ENCODE peak calls at places on chromosomes 13 and 19, in six cellular contexts. P, N, H, M, J and G are unnamed samples. For H3K36me3, the result is how much of the 10 kb centered on the place peaks cover.

GRCh38 chr19:17312481-17313113 is 3.2 kb downstream of the DDA1 start:
- DNase-seq in P (no peak), N (no peak), H (no peak), M (no peak), J (no peak), G (no peak)

GRCh38 chr13:36124236-36124822 is 6.9 kb downstream of the DCLK1 start:
- DNase-seq in P (no peak), N (no peak), H (no peak), M (no peak), J (no peak), G (no peak)

GRCh38 chr13:78139765-78140164 is 221.1 kb upstream of the EDNRB start:
- DNase-seq in P (no peak), N (no peak), H (no peak), M (no peak), J (no peak), G (no peak)

GRCh38 chr13:33953203-33953602 is 135.3 kb downstream of the RFC3 start:
- DNase-seq in P (no peak), N (no peak), H (no peak), M (no peak), J (no peak), G (no peak)

GRCh38 chr13:101706651-101707050 is 254.2 kb downstream of the ITGBL1 start:
- DNase-seq in P (no peak), N (no peak), H (no peak), M (no peak), J (no peak), G (no peak)

GRCh38 chr13:101406787-101407186 is 9.5 kb downstream of the NALCN start:
- DNase-seq in P (no peak), N (no peak), H (no peak), M (no peak), J (no peak), G (no peak)

GRCh38 chr13:75299913-75300862 is 181.8 kb downstream of the TBC1D4 start:
- DNase-seq in P (no peak), N (no peak), H (no peak), M (no peak), J (no peak), G (no peak)

GRCh38 chr19:27774337-27774736 is 1438.6 kb downstream of the UQCRFS1 start:
- DNase-seq in P (no peak), N (peak), H (no peak), M (no peak), J (no peak), G (no peak)

GRCh38 chr19:10086032-10086903 is at the start of gene SHFL:
- DNase-seq in P (peak), N (peak), H (no peak), M (peak), J (peak), G (peak)

GRCh38 chr13:48138270-48138669 is 43.4 kb upstream of the MED4 start:
- DNase-seq in P (no peak), N (no peak), H (no peak), M (no peak), J (no peak), G (no peak)

GRCh38 chr19:7512400-7512851 is 3.5 kb upstream of the ZNF358 start:
- DNase-seq in P (no peak), N (no peak), H (no peak), M (no peak), J (no peak), G (no peak)

GRCh38 chr19:48041877-48042580 is 1.9 kb downstream of the CABP5 start:
- DNase-seq in P (no peak), N (no peak), H (no peak), M (no peak), J (no peak), G (no peak)

GRCh38 chr13:51315658-51316057 is 23.8 kb upstream of the SERPINE3 start:
- DNase-seq in P (no peak), N (no peak), H (no peak), M (no peak), J (no peak), G (no peak)

GRCh38 chr13:26468203-26468602 is 89.3 kb upstream of the WASF3 start:
- DNase-seq in P (no peak), N (no peak), H (no peak), M (peak), J (no peak), G (no peak)

GRCh38 chr13:106155411-106155810 is 380.1 kb downstream of the EFNB2 start:
- DNase-seq in P (no peak), N (no peak), H (no peak), M (no peak), J (no peak), G (no peak)

GRCh38 chr13:106156468-106156867 is 379.0 kb downstream of the EFNB2 start:
- DNase-seq in P (no peak), N (no peak), H (peak), M (peak), J (no peak), G (no peak)

GRCh38 chr13:99086869-99087129 is 108.9 kb upstream of the DOCK9 start:
- DNase-seq in P (peak), N (no peak), H (no peak), M (no peak), J (no peak), G (no peak)

GRCh38 chr13:50460366-50460765 is 383.1 kb downstream of the DLEU7 start:
- DNase-seq in P (no peak), N (peak), H (no peak), M (no peak), J (no peak), G (no peak)

DNA sequence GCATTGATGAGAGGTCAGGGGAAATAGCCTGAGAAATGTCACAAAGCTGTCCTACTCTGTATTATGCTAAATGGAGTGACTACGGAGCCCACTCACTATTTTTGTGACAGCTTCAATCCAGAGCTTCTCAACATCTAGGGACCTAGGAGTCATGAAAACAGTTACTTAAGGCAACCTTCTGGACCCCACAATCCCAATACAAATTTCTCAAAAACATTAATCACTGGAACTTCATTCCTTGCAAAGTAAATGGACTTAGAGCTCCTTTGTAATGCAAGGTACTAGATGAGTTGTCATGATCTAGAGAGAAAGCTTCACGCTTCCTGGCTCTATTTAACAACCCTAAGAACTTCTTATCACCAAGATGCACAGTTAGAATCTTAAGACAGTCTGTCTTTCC is 2.6 kb upstream of the RAP2A start:
- DNase-seq in P (no peak), N (no peak), H (no peak), M (no peak), J (no peak), G (no peak)
- H3K4me3 ChIP-seq in P (no peak), N (peak), H (no peak), M (peak), J (no peak), G (no peak)

GRCh38 chr19:2188708-2189385 is 25.1 kb downstream of the DOT1L start:
- DNase-seq in P (no peak), N (no peak), H (no peak), M (no peak), J (no peak), G (no peak)

GRCh38 chr19:2192862-2193261 is 29.1 kb downstream of the DOT1L start:
- DNase-seq in P (no peak), N (no peak), H (no peak), M (no peak), J (no peak), G (no peak)

GRCh38 chr19:2189880-2190279 is 26.1 kb downstream of the DOT1L start:
- DNase-seq in P (no peak), N (no peak), H (no peak), M (no peak), J (no peak), G (no peak)

GRCh38 chr19:2191456-2191931 is 27.8 kb downstream of the DOT1L start:
- DNase-seq in P (no peak), N (no peak), H (no peak), M (no peak), J (no peak), G (no peak)

DNA sequence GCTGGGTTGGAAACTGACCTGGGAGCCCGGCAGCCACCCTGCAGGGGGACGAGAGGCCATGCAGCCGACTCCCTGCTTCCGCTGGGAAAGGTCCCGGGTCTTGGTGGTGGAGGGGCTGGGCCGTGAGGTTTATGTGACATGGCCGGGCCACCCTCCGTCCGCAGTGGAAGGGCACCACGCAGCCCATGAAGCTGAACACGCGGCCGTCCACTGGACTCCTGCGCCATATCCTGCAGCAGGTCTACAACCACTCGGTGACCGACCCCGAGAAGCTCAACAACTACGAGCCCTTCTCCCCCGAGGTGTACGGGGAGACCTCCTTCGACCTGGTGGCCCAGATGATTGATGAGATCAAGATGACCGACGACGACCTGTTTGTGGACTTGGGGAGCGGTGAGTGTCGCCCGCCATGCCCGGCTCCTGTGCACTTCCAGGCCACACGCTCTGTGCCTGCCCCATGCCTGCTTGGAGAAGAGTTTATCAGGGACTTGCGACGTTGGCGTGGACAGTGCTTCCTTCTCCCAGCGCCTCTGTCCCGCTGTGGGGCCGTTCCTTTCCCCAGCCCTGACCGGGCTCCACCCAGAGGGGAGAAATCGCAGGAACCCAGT is 27.2 kb downstream of the DOT1L start:
- DNase-seq in P (no peak), N (no peak), H (no peak), M (no peak), J (no peak), G (no peak)
- H3K36me3 ChIP-seq in P (under half), N (under half), H (half or more), M (under half), J (under half), G (half or more)

GRCh38 chr19:294819-295686 is 3.9 kb upstream of the PLPP2 start:
- DNase-seq in P (peak), N (peak), H (no peak), M (peak), J (no peak), G (no peak)
- H3K4me3 ChIP-seq in P (no peak), N (no peak), H (no peak), M (no peak), J (no peak), G (no peak)

GRCh38 chr13:39296193-39296592 is 257.9 kb downstream of the NHLRC3 start:
- DNase-seq in P (no peak), N (no peak), H (no peak), M (no peak), J (no peak), G (no peak)

GRCh38 chr13:39297664-39298171 is 259.5 kb downstream of the NHLRC3 start:
- DNase-seq in P (no peak), N (no peak), H (no peak), M (no peak), J (no peak), G (no peak)

GRCh38 chr13:39302855-39303254 is 264.6 kb downstream of the NHLRC3 start:
- DNase-seq in P (no peak), N (no peak), H (no peak), M (no peak), J (no peak), G (no peak)

GRCh38 chr13:39297023-39297422 is 258.8 kb downstream of the NHLRC3 start:
- DNase-seq in P (no peak), N (no peak), H (no peak), M (no peak), J (no peak), G (no peak)
- H3K36me3 ChIP-seq in P (under half), N (under half), H (under half), M (under half), J (under half), G (under half)

DNA sequence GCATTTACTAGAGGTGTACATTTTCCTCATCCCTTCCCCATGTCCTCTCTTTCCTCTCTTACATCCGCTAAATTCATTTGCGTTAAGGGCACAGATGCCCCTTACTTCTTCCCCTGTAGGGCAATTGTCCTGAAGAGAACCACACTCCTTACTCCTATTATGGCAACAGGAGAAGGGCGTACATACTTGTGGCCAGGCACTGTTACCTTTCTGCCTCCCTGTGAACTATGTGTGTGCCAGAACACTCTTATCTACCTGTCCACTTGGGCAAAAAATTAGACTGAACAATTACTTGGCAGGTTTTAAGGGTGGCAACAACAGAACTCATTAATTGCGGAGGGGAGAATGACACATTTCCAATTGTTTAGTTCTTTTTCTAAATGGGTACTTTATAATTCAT is 152.5 kb downstream of the RGCC start:
- DNase-seq in P (no peak), N (no peak), H (no peak), M (peak), J (no peak), G (no peak)
- H3K4me3 ChIP-seq in P (no peak), N (no peak), H (no peak), M (no peak), J (no peak), G (no peak)

DNA sequence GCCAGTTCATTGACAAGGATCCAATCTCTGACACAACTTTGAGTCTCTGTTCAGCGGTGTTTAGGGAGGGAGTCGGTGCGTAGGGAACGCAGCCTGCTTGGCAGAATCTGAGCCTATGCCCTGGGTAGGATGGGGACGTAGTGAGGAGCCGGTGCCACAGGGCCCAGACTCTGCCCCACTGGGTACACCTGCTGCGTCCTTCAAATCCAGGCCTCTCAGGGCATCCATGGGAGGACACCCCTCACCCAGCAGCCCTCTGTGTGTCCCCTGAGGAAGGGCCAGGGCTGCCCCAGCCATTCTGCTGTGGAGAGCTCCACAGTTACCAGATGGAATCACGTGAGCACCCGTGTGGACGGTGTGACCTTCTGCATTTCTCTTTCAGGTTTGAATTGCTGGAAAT is 133.2 kb upstream of the MCF2L start:
- DNase-seq in P (no peak), N (no peak), H (no peak), M (no peak), J (no peak), G (no peak)
- H3K36me3 ChIP-seq in P (under half), N (under half), H (under half), M (under half), J (under half), G (under half)

GRCh38 chr19:46744005-46744691 is 1.7 kb upstream of the FKRP start:
- DNase-seq in P (no peak), N (no peak), H (no peak), M (no peak), J (no peak), G (no peak)
- H3K4me3 ChIP-seq in P (no peak), N (peak), H (peak), M (peak), J (no peak), G (no peak)